ENCODE peak calls at places on chromosome 14, in six cellular contexts. U is mucosa of descending colon; D is NCI-H1092; S is activated naive CD4-positive, alpha-beta T cell treated with Interleukin-2 at 50 U/mL for 16 hours; F is CD8-positive, alpha-beta memory T cell; J is psoas muscle. W is an unnamed sample.

GRCh38 chr14:90087433-90087832 is 25.6 kb downstream of the KCNK13 start:
- DNase-seq in J (peak), U (no peak), S (no peak), F (no peak), D (no peak), W (peak)

GRCh38 chr14:75341639-75342038 is 63.0 kb downstream of the FOS start:
- DNase-seq in D (no peak), F (no peak), S (no peak), U (no peak), J (no peak), W (peak)

GRCh38 chr14:30450620-30451019 is 108.3 kb upstream of the G2E3 start:
- DNase-seq in D (peak), S (no peak), U (no peak), F (no peak), J (no peak), W (peak)

GRCh38 chr14:52551205-52551604 is 1.1 kb downstream of the TXNDC16 start:
- DNase-seq in D (no peak), J (no peak), S (no peak), U (no peak), F (no peak), W (no peak)

GRCh38 chr14:104826858-104827172 is 25.9 kb downstream of the ZBTB42 start:
- DNase-seq in S (no peak), F (no peak), U (no peak), D (no peak), J (no peak), W (no peak)

GRCh38 chr14:105061428-105062047 is 3.7 kb downstream of the GPR132 start:
- DNase-seq in F (peak), U (peak), S (peak), D (no peak), J (peak), W (no peak)

GRCh38 chr14:68807148-68807600 is 14.3 kb upstream of the ZFP36L1 start:
- DNase-seq in S (no peak), D (no peak), U (no peak), F (no peak), J (peak), W (peak)

GRCh38 chr14:58367296-58367695 is 28.4 kb upstream of the TOMM20L start:
- DNase-seq in D (no peak), F (no peak), S (no peak), U (no peak), J (no peak), W (peak)

GRCh38 chr14:59688224-59689170 is 111.9 kb upstream of the CCDC175 start:
- DNase-seq in F (no peak), J (no peak), U (no peak), D (peak), S (no peak), W (peak)

GRCh38 chr14:54177009-54177408 is 219.8 kb upstream of the CDKN3 start:
- DNase-seq in U (no peak), J (no peak), D (no peak), F (no peak), S (no peak), W (no peak)

GRCh38 chr14:103393687-103394626 is 8.7 kb downstream of the MARK3 start:
- DNase-seq in U (no peak), S (no peak), F (no peak), D (no peak), J (no peak), W (no peak)

GRCh38 chr14:29741909-29742401 is 185.7 kb downstream of the PRKD1 start:
- DNase-seq in F (no peak), J (no peak), D (peak), S (no peak), U (no peak), W (peak)

GRCh38 chr14:85332401-85332800 is 197.5 kb upstream of the FLRT2 start:
- DNase-seq in F (no peak), U (no peak), J (no peak), S (no peak), D (no peak), W (no peak)

GRCh38 chr14:79328863-79329262 is 882.4 kb downstream of the DIO2 start:
- DNase-seq in J (no peak), S (no peak), U (no peak), F (no peak), D (no peak), W (peak)

GRCh38 chr14:61065671-61066070 is 84.6 kb downstream of the SLC38A6 start:
- DNase-seq in D (peak), U (no peak), J (no peak), S (no peak), F (no peak), W (no peak)

GRCh38 chr14:61652526-61653262 is 42.6 kb upstream of the HIF1A start:
- DNase-seq in F (no peak), D (no peak), U (no peak), S (no peak), J (no peak), W (no peak)

GRCh38 chr14:35161231-35161630 is 38.9 kb downstream of the PRORP start:
- DNase-seq in F (no peak), S (peak), J (no peak), D (no peak), U (no peak), W (peak)

GRCh38 chr14:20317720-20318119 is 12.0 kb upstream of the TTC5 start:
- DNase-seq in J (no peak), S (no peak), D (no peak), U (no peak), F (no peak), W (no peak)

GRCh38 chr14:20801726-20802125 is 918 bp downstream of the RNASE1 start:
- DNase-seq in J (no peak), F (no peak), D (no peak), U (no peak), S (no peak), W (no peak)

GRCh38 chr14:23483216-23483854 is 13.8 kb downstream of the NGDN start:
- DNase-seq in U (no peak), S (no peak), J (no peak), D (peak), F (no peak), W (peak)

GRCh38 chr14:51468523-51468922 is 183.2 kb upstream of the FRMD6 start:
- DNase-seq in F (no peak), U (no peak), J (no peak), S (no peak), D (no peak), W (no peak)

GRCh38 chr14:20610002-20610765 is 19.0 kb upstream of the RNASE12 start:
- DNase-seq in U (peak), J (peak), S (peak), F (peak), D (peak), W (peak)

GRCh38 chr14:30998100-30998706 is 27.2 kb upstream of the AP4S1 start:
- DNase-seq in U (no peak), J (no peak), S (no peak), F (no peak), D (no peak), W (no peak)

GRCh38 chr14:61505815-61506809 is 184.7 kb downstream of the PRKCH start:
- DNase-seq in J (no peak), U (no peak), F (no peak), D (no peak), S (no peak), W (no peak)

GRCh38 chr14:89748004-89748403 is 206.5 kb downstream of the EFCAB11 start:
- DNase-seq in U (no peak), F (no peak), S (peak), D (no peak), J (no peak), W (peak)

GRCh38 chr14:74881425-74882102 is at the start of gene DLST:
- DNase-seq in U (peak), D (peak), J (peak), S (peak), F (peak), W (peak)

GRCh38 chr14:38290601-38291190 is 34.8 kb upstream of the CLEC14A start:
- DNase-seq in J (no peak), U (no peak), D (no peak), F (no peak), S (no peak), W (peak)

GRCh38 chr14:75542585-75543091 is 20.4 kb downstream of the BATF start:
- DNase-seq in F (peak), D (no peak), J (peak), U (peak), S (peak), W (peak)

GRCh38 chr14:105139212-105139825 is 29.3 kb downstream of the JAG2 start:
- DNase-seq in S (no peak), D (no peak), J (no peak), F (no peak), U (peak), W (no peak)

GRCh38 chr14:56294125-56294524 is 175.9 kb downstream of the PELI2 start:
- DNase-seq in S (no peak), D (no peak), J (no peak), F (no peak), U (no peak), W (no peak)

GRCh38 chr14:28780843-28781503 is 14.4 kb downstream of the FOXG1 start:
- DNase-seq in J (no peak), D (no peak), U (no peak), S (no peak), F (no peak), W (no peak)

GRCh38 chr14:71415404-71415690 is 508.1 kb downstream of the PCNX1 start:
- DNase-seq in U (no peak), D (no peak), F (no peak), J (no peak), S (no peak), W (peak)

GRCh38 chr14:50666772-50667490 is 1.2 kb downstream of the SAV1 start:
- DNase-seq in D (no peak), S (peak), U (no peak), F (peak), J (peak), W (peak)

GRCh38 chr14:59280961-59281360 is 92.5 kb downstream of the DAAM1 start:
- DNase-seq in J (no peak), U (no peak), S (no peak), F (no peak), D (no peak), W (no peak)

GRCh38 chr14:80850197-80850814 is 91.2 kb downstream of the CEP128 start:
- DNase-seq in S (no peak), U (no peak), D (peak), J (no peak), F (no peak), W (peak)

GRCh38 chr14:89425931-89426330 is 8.9 kb upstream of the FOXN3 start:
- DNase-seq in F (no peak), U (no peak), S (no peak), D (no peak), J (no peak), W (peak)

GRCh38 chr14:99752486-99753121 is 40.6 kb upstream of the EML1 start:
- DNase-seq in S (no peak), J (no peak), D (no peak), F (no peak), U (no peak), W (peak)

GRCh38 chr14:30214456-30215090 is 286.9 kb upstream of the PRKD1 start:
- DNase-seq in D (peak), S (no peak), U (no peak), J (no peak), F (no peak), W (peak)

W was measured in iris pigment epithelial cell.